ENCODE peak calls at places on chromosomes 2 and 18, in four cellular contexts. One of them, this sample, is unnamed.
A peak's percentile ranks its signal among the peaks of the same experiment; 100 is the strongest.

GRCh38 chr18:77622009-77622692 is 372.5 kb downstream of the GALR1 start:
- DNase-seq in MM.1S: peak; percentile 57
- DNase-seq in tibial artery: no peak
- DNase-seq in adrenal gland: no peak
- DNase-seq in this sample: peak; percentile 34

GRCh38 chr2:168166902-168167510 is 80.4 kb downstream of the STK39 start:
- DNase-seq in MM.1S: no peak
- DNase-seq in adrenal gland: no peak
- DNase-seq in tibial artery: no peak
- DNase-seq in this sample: no peak

GRCh38 chr2:129759186-129760010 is 220.1 kb upstream of the RAB6C start:
- DNase-seq in tibial artery: no peak
- DNase-seq in adrenal gland: no peak
- DNase-seq in MM.1S: no peak
- DNase-seq in this sample: no peak

GRCh38 chr2:23531881-23532280 is 146.9 kb downstream of the KLHL29 start:
- DNase-seq in MM.1S: no peak
- DNase-seq in adrenal gland: no peak
- DNase-seq in tibial artery: no peak
- DNase-seq in this sample: no peak

GRCh38 chr2:203737360-203737759 is 30.9 kb downstream of the CD28 start:
- DNase-seq in adrenal gland: no peak
- DNase-seq in MM.1S: no peak
- DNase-seq in tibial artery: no peak
- DNase-seq in this sample: no peak

GRCh38 chr18:7789853-7790552 is 222.9 kb downstream of the PTPRM start:
- DNase-seq in tibial artery: no peak
- DNase-seq in adrenal gland: no peak
- DNase-seq in MM.1S: no peak
- DNase-seq in this sample: peak; percentile 40

GRCh38 chr2:239441724-239442123 is 40.9 kb upstream of the HDAC4 start:
- DNase-seq in MM.1S: no peak
- DNase-seq in tibial artery: no peak
- DNase-seq in adrenal gland: no peak
- DNase-seq in this sample: no peak

GRCh38 chr2:101387151-101387807 is at the start of gene CREG2:
- DNase-seq in tibial artery: peak; percentile 24
- DNase-seq in MM.1S: no peak
- DNase-seq in adrenal gland: peak; percentile 72
- DNase-seq in this sample: peak; percentile 8

DNA sequence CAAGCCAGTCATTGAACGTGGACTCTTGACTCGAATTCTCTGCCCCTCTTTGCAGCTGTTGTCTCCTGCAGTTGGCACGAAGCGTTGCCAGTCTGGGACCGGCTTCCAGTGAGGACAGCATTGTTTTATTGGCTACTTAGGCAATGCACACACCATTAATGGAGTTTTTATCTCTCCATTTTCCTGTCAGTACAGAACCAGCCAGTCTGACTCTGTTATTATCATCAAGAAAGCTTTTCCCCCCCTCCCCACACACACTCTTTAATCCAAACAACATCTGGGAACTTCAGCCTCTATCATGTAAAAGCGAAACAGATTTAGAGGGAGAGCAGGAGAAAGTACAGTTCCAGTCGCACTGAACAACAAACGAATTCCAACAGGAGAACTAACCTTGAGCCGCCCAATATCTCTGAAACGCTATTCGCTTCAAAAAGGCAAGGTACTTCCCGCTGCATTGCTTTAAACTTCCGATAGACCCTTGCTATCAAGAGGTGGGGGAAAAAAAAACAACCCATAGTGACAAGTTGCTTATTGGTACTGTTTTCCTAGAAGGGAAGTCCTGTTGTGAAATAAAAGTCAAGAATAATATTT is 38.2 kb downstream of the ACVR1 start:
- DNase-seq in adrenal gland: peak; percentile 71
- DNase-seq in tibial artery: peak; percentile 23
- DNase-seq in MM.1S: no peak
- DNase-seq in this sample: peak; percentile 73
- H3K4me1 ChIP-seq in adrenal gland: peaks cover 54% of the 10 kb centered on the region
- H3K4me1 ChIP-seq in tibial artery: peaks cover 83% of the 10 kb centered on the region
- H3K4me1 ChIP-seq in MM.1S: no peaks in the 10 kb centered on the region
- H3K4me1 ChIP-seq in this sample: peaks cover 28% of the 10 kb centered on the region

GRCh38 chr2:205764502-205764815 is 82.2 kb downstream of the NRP2 start:
- DNase-seq in adrenal gland: no peak
- DNase-seq in MM.1S: no peak
- DNase-seq in tibial artery: no peak
- DNase-seq in this sample: no peak
- H3K27ac ChIP-seq in adrenal gland: no peak overlapping the region
- H3K27ac ChIP-seq in MM.1S: no peak overlapping the region
- H3K27ac ChIP-seq in tibial artery: no peak overlapping the region
- H3K27ac ChIP-seq in this sample: no peak overlapping the region

GRCh38 chr2:68687018-68687417 is 43.6 kb downstream of the PROKR1 start:
- DNase-seq in MM.1S: no peak
- DNase-seq in adrenal gland: no peak
- DNase-seq in tibial artery: no peak
- DNase-seq in this sample: no peak

GRCh38 chr2:68689553-68690537 is 44.8 kb upstream of the ARHGAP25 start:
- DNase-seq in MM.1S: peak; percentile 75
- DNase-seq in tibial artery: no peak
- DNase-seq in adrenal gland: no peak
- DNase-seq in this sample: no peak

GRCh38 chr2:68692511-68692910 is 42.1 kb upstream of the ARHGAP25 start:
- DNase-seq in MM.1S: no peak
- DNase-seq in tibial artery: no peak
- DNase-seq in adrenal gland: no peak
- DNase-seq in this sample: no peak

GRCh38 chr2:68693947-68694346 is 40.7 kb upstream of the ARHGAP25 start:
- DNase-seq in tibial artery: no peak
- DNase-seq in MM.1S: no peak
- DNase-seq in adrenal gland: no peak
- DNase-seq in this sample: no peak

GRCh38 chr2:68690851-68691250 is 43.8 kb upstream of the ARHGAP25 start:
- DNase-seq in MM.1S: no peak
- DNase-seq in adrenal gland: no peak
- DNase-seq in tibial artery: no peak
- DNase-seq in this sample: no peak
- H3K4me1 ChIP-seq in MM.1S: peaks cover 27% of the 10 kb centered on the region
- H3K4me1 ChIP-seq in adrenal gland: no peaks in the 10 kb centered on the region
- H3K4me1 ChIP-seq in tibial artery: no peaks in the 10 kb centered on the region
- H3K4me1 ChIP-seq in this sample: no peaks in the 10 kb centered on the region

GRCh38 chr2:19125876-19126275 is 232.5 kb downstream of the OSR1 start:
- DNase-seq in tibial artery: no peak
- DNase-seq in MM.1S: no peak
- DNase-seq in adrenal gland: no peak
- DNase-seq in this sample: no peak
- H3K27ac ChIP-seq in tibial artery: no peak overlapping the region
- H3K27ac ChIP-seq in MM.1S: no peak overlapping the region
- H3K27ac ChIP-seq in adrenal gland: no peak overlapping the region
- H3K27ac ChIP-seq in this sample: no peak overlapping the region

GRCh38 chr2:240442891-240443715 is 7.6 kb downstream of the GPC1 start:
- DNase-seq in adrenal gland: no peak
- DNase-seq in tibial artery: no peak
- DNase-seq in MM.1S: no peak
- DNase-seq in this sample: no peak
- H3K4me1 ChIP-seq in adrenal gland: peaks cover 32% of the 10 kb centered on the region
- H3K4me1 ChIP-seq in tibial artery: peaks cover 15% of the 10 kb centered on the region
- H3K4me1 ChIP-seq in MM.1S: no peaks in the 10 kb centered on the region
- H3K4me1 ChIP-seq in this sample: no peaks in the 10 kb centered on the region

GRCh38 chr2:27133195-27133875 is 1.1 kb downstream of the PREB start:
- DNase-seq in MM.1S: peak; percentile 16
- DNase-seq in tibial artery: no peak
- DNase-seq in adrenal gland: no peak
- DNase-seq in this sample: peak; percentile 26
- H3K27ac ChIP-seq in MM.1S: no peak overlapping the region
- H3K27ac ChIP-seq in tibial artery: peak overlapping the region; percentile 90
- H3K27ac ChIP-seq in adrenal gland: no peak overlapping the region
- H3K27ac ChIP-seq in this sample: peak overlapping the region; percentile 90

GRCh38 chr2:61421611-61422010 is 49.3 kb downstream of the USP34 start:
- DNase-seq in tibial artery: no peak
- DNase-seq in adrenal gland: no peak
- DNase-seq in MM.1S: no peak
- DNase-seq in this sample: no peak
- H3K4me1 ChIP-seq in tibial artery: peaks cover 44% of the 10 kb centered on the region
- H3K4me1 ChIP-seq in adrenal gland: peaks cover 30% of the 10 kb centered on the region
- H3K4me1 ChIP-seq in MM.1S: peaks cover 13% of the 10 kb centered on the region
- H3K4me1 ChIP-seq in this sample: peaks cover 7% of the 10 kb centered on the region